ENCODE peak calls at places on chromosomes 11 and 22, in eight cellular contexts. G, Z, A, V, O, D, J and F are unnamed samples.
A peak's percentile ranks its signal among the peaks of the same experiment; 100 is the strongest.

GRCh38 chr11:23765862-23766261 is 731.0 kb upstream of the LUZP2 start:
- DNase-seq in G (no peak), Z (no peak), A (no peak), V (no peak), O (no peak), D (no peak), J (no peak), F (no peak)

GRCh38 chr11:2802389-2803185 is 83.0 kb downstream of the CDKN1C start:
- DNase-seq in G (peak; percentile 16), Z (no peak), A (peak; percentile 13), V (peak; percentile 19), O (peak; percentile 58), D (no peak), J (no peak), F (no peak)

GRCh38 chr22:17007257-17007656 is 765 bp downstream of the GAB4 start:
- DNase-seq in G (no peak), Z (no peak), A (no peak), V (no peak), O (no peak), D (no peak), J (no peak), F (no peak)

GRCh38 chr11:73729594-73730206 is 31.2 kb downstream of the RAB6A start:
- DNase-seq in G (no peak), Z (peak; percentile 4), A (no peak), V (no peak), O (no peak), D (peak; percentile 46), J (peak; percentile 40), F (peak; percentile 32)

GRCh38 chr11:129723964-129724291 is 91.7 kb upstream of the TMEM45B start:
- DNase-seq in G (no peak), Z (no peak), A (no peak), V (no peak), O (no peak), D (no peak), J (no peak), F (no peak)

GRCh38 chr22:31874821-31875220 is 69.5 kb upstream of the YWHAH start:
- DNase-seq in G (no peak), Z (no peak), A (no peak), V (no peak), O (no peak), D (no peak), J (no peak), F (no peak)

GRCh38 chr11:72411623-72412532 is 22.5 kb downstream of the CLPB start:
- DNase-seq in G (no peak), Z (no peak), A (no peak), V (no peak), O (no peak), D (peak; percentile 78), J (peak; percentile 85), F (no peak)

GRCh38 chr11:121452609-121453150 is at the start of gene SORL1-AS1:
- DNase-seq in G (no peak), Z (no peak), A (no peak), V (no peak), O (no peak), D (no peak), J (no peak), F (no peak)

GRCh38 chr11:106495046-106495445 is 417.6 kb downstream of the AASDHPPT start:
- DNase-seq in G (no peak), Z (no peak), A (no peak), V (no peak), O (no peak), D (no peak), J (no peak), F (no peak)

GRCh38 chr11:87425943-87426342 is 388.2 kb downstream of the TMEM135 start:
- DNase-seq in G (no peak), Z (no peak), A (no peak), V (no peak), O (no peak), D (no peak), J (no peak), F (no peak)

GRCh38 chr11:130817608-130817944 is 98.7 kb downstream of the SNX19 start:
- DNase-seq in G (no peak), Z (no peak), A (no peak), V (no peak), O (no peak), D (no peak), J (no peak), F (no peak)

GRCh38 chr11:9745411-9746211 is 81.7 kb downstream of the SWAP70 start:
- DNase-seq in G (no peak), Z (no peak), A (no peak), V (no peak), O (no peak), D (no peak), J (no peak), F (no peak)

GRCh38 chr11:128470081-128470480 is 117.3 kb downstream of the ETS1 start:
- DNase-seq in G (no peak), Z (no peak), A (no peak), V (no peak), O (no peak), D (no peak), J (no peak), F (no peak)
- H3K4me3 ChIP-seq in G (no peak overlapping the region), Z (no peak overlapping the region), A (no peak overlapping the region), V (no peak overlapping the region), O (no peak overlapping the region), D (no peak overlapping the region), J (no peak overlapping the region), F (no peak overlapping the region)

DNA sequence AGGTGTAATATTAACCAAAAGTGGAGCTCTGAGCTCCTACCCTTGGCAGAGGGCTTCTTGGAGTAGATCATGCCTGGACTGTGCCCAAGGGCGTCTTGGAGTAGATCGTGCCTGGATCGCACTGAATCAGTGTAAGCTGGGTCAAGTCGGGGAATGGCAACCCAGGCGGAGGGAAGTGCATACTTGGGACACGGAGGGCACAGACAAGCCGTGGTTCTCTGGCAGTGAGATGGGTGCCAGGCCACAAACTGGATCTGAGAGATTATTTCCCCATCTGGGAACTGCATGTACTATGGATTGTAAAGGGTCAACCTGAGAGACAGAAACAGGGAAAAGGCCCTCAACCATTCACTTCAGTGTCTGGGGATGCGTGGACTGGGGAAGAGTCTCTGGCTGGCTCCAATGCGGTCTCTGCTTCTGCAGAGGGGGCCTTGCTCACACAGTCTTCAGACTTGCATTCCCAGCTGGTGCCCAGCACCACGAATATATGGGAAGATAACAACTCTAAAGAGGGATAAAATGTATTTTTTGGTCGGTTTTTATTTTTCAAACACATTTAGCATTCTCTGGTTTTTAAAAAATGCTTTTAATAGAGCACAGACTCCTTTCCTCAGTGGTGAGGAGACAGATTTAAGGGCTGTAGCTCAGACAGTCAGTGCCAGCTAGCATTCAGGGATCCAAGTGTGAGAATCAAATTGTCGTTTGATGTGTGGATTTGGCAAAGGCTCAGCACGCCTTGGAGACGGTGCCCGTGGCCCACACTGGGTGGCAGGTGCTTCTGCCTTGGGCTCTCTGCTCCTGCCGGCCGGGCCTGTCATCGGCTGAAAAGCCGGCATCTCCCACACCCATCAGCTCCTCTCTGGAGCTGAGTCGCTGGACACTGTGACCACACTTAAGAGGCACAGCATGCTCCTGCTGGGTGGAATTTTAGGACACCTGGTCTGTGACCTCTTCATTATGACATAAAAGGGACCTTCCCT is 7.9 kb upstream of the EFCAB6 start:
- DNase-seq in G (no peak), Z (no peak), A (no peak), V (no peak), O (no peak), D (no peak), J (no peak), F (no peak)
- H3K4me1 ChIP-seq in G (no peaks in the 10 kb centered on the region), Z (no peaks in the 10 kb centered on the region), A (no peaks in the 10 kb centered on the region), V (no peaks in the 10 kb centered on the region), O (no peaks in the 10 kb centered on the region), D (no peaks in the 10 kb centered on the region), J (no peaks in the 10 kb centered on the region), F (no peaks in the 10 kb centered on the region)

GRCh38 chr11:131867457-131868257 is 497.2 kb downstream of the NTM start:
- DNase-seq in G (peak; percentile 54), Z (no peak), A (peak; percentile 63), V (peak; percentile 64), O (no peak), D (peak; percentile 1), J (peak; percentile 70), F (peak; percentile 92)
- TF ChIP-seq CTCF in G (peak; percentile 46), Z (no peak), A (peak; percentile 76), V (peak; percentile 34), O (peak; percentile 55), D (no peak), J (peak; percentile 94), F (peak; percentile 93)

GRCh38 chr11:85718991-85719807 is 33.2 kb upstream of the CCDC89 start:
- DNase-seq in G (peak; percentile 29), Z (peak; percentile 82), A (peak; percentile 30), V (peak; percentile 73), O (no peak), D (no peak), J (no peak), F (peak; percentile 92)
- H3K4me3 ChIP-seq in G (no peak overlapping the region), Z (no peak overlapping the region), A (peak overlapping the region; percentile 46), V (peak overlapping the region; percentile 2), O (peak overlapping the region; percentile 33), D (no peak overlapping the region), J (peak overlapping the region; percentile 53), F (no peak overlapping the region)

DNA sequence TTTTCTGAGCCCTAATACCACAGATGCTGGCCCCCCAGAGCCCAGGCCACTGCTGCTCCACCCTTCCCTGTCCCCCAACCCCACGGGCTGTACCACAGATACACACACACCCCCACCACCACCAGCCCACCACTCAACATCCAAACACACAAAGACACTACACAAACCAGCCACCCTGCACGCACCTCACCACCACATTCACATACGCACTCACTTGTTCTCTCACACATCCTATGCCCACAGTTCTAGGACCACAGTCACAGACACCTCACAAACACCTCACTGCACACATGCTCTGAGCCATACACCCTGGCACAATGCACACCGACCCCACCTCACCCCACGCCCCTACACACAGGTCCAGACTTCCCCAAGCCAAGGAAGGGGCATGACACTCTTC is 22.5 kb upstream of the OAF start:
- DNase-seq in G (no peak), Z (no peak), A (no peak), V (no peak), O (peak; percentile 42), D (no peak), J (no peak), F (no peak)
- H3K4me1 ChIP-seq in G (no peaks in the 10 kb centered on the region), Z (no peaks in the 10 kb centered on the region), A (peaks cover 39% of the 10 kb centered on the region), V (peaks cover 46% of the 10 kb centered on the region), O (peaks cover 7% of the 10 kb centered on the region), D (no peaks in the 10 kb centered on the region), J (peaks cover 63% of the 10 kb centered on the region), F (no peaks in the 10 kb centered on the region)